ENCODE peak calls at places on chromosomes 16 and 17, in five cellular contexts. One of them, this sample, is unnamed.

GRCh38 chr16:70475054-70475871 is 20.9 kb downstream of the FCSK start:
- DNase-seq in fibroblast of villous mesenchyme: no peak
- DNase-seq in activated naive CD4-positive, alpha-beta T cell: no peak
- DNase-seq in stimulated activated CD4-positive, alpha-beta T cell treated with anti-CD3 and anti-CD28 coated beads, Interleukin-15, amount 100 ng/mL, for 24 hours: no peak
- DNase-seq in GM23338: no peak
- DNase-seq in this sample: no peak

GRCh38 chr16:30353438-30354129 is 1.5 kb downstream of the CD2BP2 start:
- DNase-seq in stimulated activated CD4-positive, alpha-beta T cell treated with anti-CD3 and anti-CD28 coated beads, Interleukin-15, amount 100 ng/mL, for 24 hours: no peak
- DNase-seq in fibroblast of villous mesenchyme: no peak
- DNase-seq in activated naive CD4-positive, alpha-beta T cell: no peak
- DNase-seq in GM23338: no peak
- DNase-seq in this sample: no peak

GRCh38 chr17:50182783-50183438 is 17.1 kb downstream of the SGCA start:
- DNase-seq in activated naive CD4-positive, alpha-beta T cell: no peak
- DNase-seq in fibroblast of villous mesenchyme: peak
- DNase-seq in GM23338: no peak
- DNase-seq in stimulated activated CD4-positive, alpha-beta T cell treated with anti-CD3 and anti-CD28 coated beads, Interleukin-15, amount 100 ng/mL, for 24 hours: no peak
- DNase-seq in this sample: no peak

GRCh38 chr16:11602321-11602720 is 15.6 kb upstream of the LITAF start:
- DNase-seq in stimulated activated CD4-positive, alpha-beta T cell treated with anti-CD3 and anti-CD28 coated beads, Interleukin-15, amount 100 ng/mL, for 24 hours: no peak
- DNase-seq in fibroblast of villous mesenchyme: no peak
- DNase-seq in GM23338: no peak
- DNase-seq in activated naive CD4-positive, alpha-beta T cell: no peak
- DNase-seq in this sample: no peak

GRCh38 chr16:76598498-76598897 is 321.3 kb downstream of the CNTNAP4 start:
- DNase-seq in activated naive CD4-positive, alpha-beta T cell: no peak
- DNase-seq in stimulated activated CD4-positive, alpha-beta T cell treated with anti-CD3 and anti-CD28 coated beads, Interleukin-15, amount 100 ng/mL, for 24 hours: no peak
- DNase-seq in GM23338: no peak
- DNase-seq in fibroblast of villous mesenchyme: no peak
- DNase-seq in this sample: no peak

GRCh38 chr16:73215482-73216377 is 167.8 kb upstream of the ZFHX3 start:
- DNase-seq in GM23338: no peak
- DNase-seq in fibroblast of villous mesenchyme: peak
- DNase-seq in stimulated activated CD4-positive, alpha-beta T cell treated with anti-CD3 and anti-CD28 coated beads, Interleukin-15, amount 100 ng/mL, for 24 hours: no peak
- DNase-seq in activated naive CD4-positive, alpha-beta T cell: no peak
- DNase-seq in this sample: no peak

GRCh38 chr17:79609616-79610150 is 1.2 kb downstream of the RBFOX3 start:
- DNase-seq in fibroblast of villous mesenchyme: no peak
- DNase-seq in GM23338: peak
- DNase-seq in stimulated activated CD4-positive, alpha-beta T cell treated with anti-CD3 and anti-CD28 coated beads, Interleukin-15, amount 100 ng/mL, for 24 hours: no peak
- DNase-seq in activated naive CD4-positive, alpha-beta T cell: no peak
- DNase-seq in this sample: no peak

GRCh38 chr16:1485847-1486496 is 2.8 kb downstream of the PTX4 start:
- DNase-seq in stimulated activated CD4-positive, alpha-beta T cell treated with anti-CD3 and anti-CD28 coated beads, Interleukin-15, amount 100 ng/mL, for 24 hours: no peak
- DNase-seq in fibroblast of villous mesenchyme: no peak
- DNase-seq in activated naive CD4-positive, alpha-beta T cell: no peak
- DNase-seq in GM23338: no peak
- DNase-seq in this sample: no peak

GRCh38 chr16:53612003-53612402 is 91.7 kb downstream of the RPGRIP1L start:
- DNase-seq in fibroblast of villous mesenchyme: no peak
- DNase-seq in GM23338: no peak
- DNase-seq in activated naive CD4-positive, alpha-beta T cell: no peak
- DNase-seq in stimulated activated CD4-positive, alpha-beta T cell treated with anti-CD3 and anti-CD28 coated beads, Interleukin-15, amount 100 ng/mL, for 24 hours: no peak
- DNase-seq in this sample: no peak

GRCh38 chr17:5866978-5867377 is 203.2 kb upstream of the WSCD1 start:
- DNase-seq in stimulated activated CD4-positive, alpha-beta T cell treated with anti-CD3 and anti-CD28 coated beads, Interleukin-15, amount 100 ng/mL, for 24 hours: no peak
- DNase-seq in activated naive CD4-positive, alpha-beta T cell: no peak
- DNase-seq in GM23338: no peak
- DNase-seq in fibroblast of villous mesenchyme: no peak
- DNase-seq in this sample: no peak

GRCh38 chr17:40371261-40371929 is 6.9 kb upstream of the GJD3 start:
- DNase-seq in fibroblast of villous mesenchyme: no peak
- DNase-seq in GM23338: peak
- DNase-seq in stimulated activated CD4-positive, alpha-beta T cell treated with anti-CD3 and anti-CD28 coated beads, Interleukin-15, amount 100 ng/mL, for 24 hours: peak
- DNase-seq in activated naive CD4-positive, alpha-beta T cell: no peak
- DNase-seq in this sample: no peak